ENCODE peak calls at places on chromosomes 3 and 15, in four cellular contexts. B, R, U and G are unnamed samples.

GRCh38 chr3:153305189-153305588 is 143.2 kb downstream of the RAP2B start:
- DNase-seq in U (no peak), B (no peak), R (no peak), G (no peak)

GRCh38 chr15:68431792-68432401 is at the start of gene ITGA11:
- DNase-seq in R (peak), B (peak), U (peak), G (peak)

GRCh38 chr3:87982421-87982820 is 76.4 kb downstream of the CGGBP1 start:
- DNase-seq in U (no peak), R (no peak), B (no peak), G (no peak)

GRCh38 chr3:128155614-128156360 is 2.5 kb downstream of the EEFSEC start:
- DNase-seq in R (no peak), U (no peak), B (no peak), G (peak)

GRCh38 chr3:5302661-5303060 is 115.2 kb downstream of the EDEM1 start:
- DNase-seq in B (no peak), R (no peak), U (no peak), G (no peak)

GRCh38 chr3:47578119-47578630 is 490 bp downstream of the CSPG5 start:
- DNase-seq in B (peak), U (no peak), R (peak), G (peak)

GRCh38 chr3:76122007-76122406 is 336.7 kb upstream of the ZNF717 start:
- DNase-seq in R (no peak), B (no peak), U (no peak), G (no peak)

GRCh38 chr3:24616138-24616829 is 121.6 kb upstream of the THRB start:
- DNase-seq in B (no peak), R (no peak), U (no peak), G (no peak)

GRCh38 chr15:40618023-40618422 is 24.0 kb downstream of the KNL1 start:
- DNase-seq in B (no peak), U (no peak), R (no peak), G (no peak)

GRCh38 chr15:75739791-75740190 is 27.1 kb upstream of the CSPG4 start:
- DNase-seq in U (no peak), R (no peak), B (no peak), G (no peak)

GRCh38 chr3:45870099-45870498 is 16.2 kb upstream of the CCR9 start:
- DNase-seq in B (no peak), R (peak), U (no peak), G (no peak)

GRCh38 chr15:48806151-48806550 is 4.7 kb downstream of the CEP152 start:
- DNase-seq in R (no peak), U (no peak), B (no peak), G (no peak)

GRCh38 chr3:12313519-12313918 is 24.6 kb downstream of the PPARG start:
- DNase-seq in R (no peak), B (no peak), U (no peak), G (no peak)

GRCh38 chr15:26087395-26087794 is 224.3 kb upstream of the ATP10A start:
- DNase-seq in R (no peak), U (no peak), B (no peak), G (no peak)

GRCh38 chr15:79315623-79316328 is 4.9 kb downstream of the TMED3 start:
- DNase-seq in R (no peak), B (peak), U (no peak), G (no peak)

GRCh38 chr3:16247282-16248058 is 17.3 kb downstream of the DPH3 start:
- DNase-seq in U (peak), R (peak), B (peak), G (peak)

GRCh38 chr3:148879256-148879655 is 14.2 kb downstream of the CPA3 start:
- DNase-seq in U (no peak), R (no peak), B (no peak), G (no peak)

GRCh38 chr3:173733029-173733652 is 335.6 kb downstream of the NLGN1 start:
- DNase-seq in R (peak), U (peak), B (no peak), G (no peak)

GRCh38 chr3:160006282-160007163 is 17.9 kb downstream of the IL12A start:
- DNase-seq in U (peak), B (no peak), R (peak), G (no peak)

GRCh38 chr15:24956131-24956838 is 1.5 kb downstream of the SNRPN start:
- DNase-seq in U (peak), R (peak), B (peak), G (peak)

GRCh38 chr3:71310595-71311319 is 272.8 kb downstream of the FOXP1 start:
- DNase-seq in B (peak), R (no peak), U (peak), G (peak)

GRCh38 chr15:81225161-81225671 is 28.5 kb downstream of the IL16 start:
- DNase-seq in U (no peak), B (peak), R (no peak), G (peak)

GRCh38 chr3:184176377-184177330 is 2.0 kb downstream of the AP2M1 start:
- DNase-seq in U (peak), R (no peak), B (peak), G (peak)

GRCh38 chr15:68278345-68279217 is 1.0 kb downstream of the FEM1B start:
- DNase-seq in U (peak), R (peak), B (no peak), G (no peak)

GRCh38 chr3:150107429-150108175 is 136.9 kb upstream of the PFN2 start:
- DNase-seq in B (no peak), R (no peak), U (no peak), G (no peak)

GRCh38 chr15:35496585-35496984 is 49.4 kb downstream of the DPH6 start:
- DNase-seq in R (peak), U (no peak), B (no peak), G (no peak)

GRCh38 chr3:89948008-89948407 is 840.6 kb downstream of the EPHA3 start:
- DNase-seq in B (no peak), U (no peak), R (no peak), G (peak)

GRCh38 chr3:192869131-192870027 is 48.3 kb downstream of the MB21D2 start:
- DNase-seq in U (no peak), R (no peak), B (peak), G (peak)

GRCh38 chr3:195999896-196000295 is 82.0 kb downstream of the TFRC start:
- DNase-seq in R (no peak), B (no peak), U (no peak), G (no peak)

GRCh38 chr3:115885621-115886020 is 262.3 kb downstream of the GAP43 start:
- DNase-seq in B (no peak), U (no peak), R (no peak), G (no peak)

GRCh38 chr15:56754993-56755392 is 21.7 kb upstream of the ZNF280D start:
- DNase-seq in R (no peak), B (no peak), U (no peak), G (no peak)

GRCh38 chr3:81602781-81603180 is 158.7 kb downstream of the GBE1 start:
- DNase-seq in R (no peak), B (no peak), U (no peak), G (no peak)

GRCh38 chr15:39171944-39172368 is 408.9 kb upstream of the THBS1 start:
- DNase-seq in U (peak), B (peak), R (peak), G (no peak)

GRCh38 chr15:88533376-88533775 is 13.1 kb downstream of the DET1 start:
- DNase-seq in B (no peak), U (no peak), R (no peak), G (no peak)

GRCh38 chr3:161851941-161852566 is 355.4 kb downstream of the OTOL1 start:
- DNase-seq in U (peak), B (no peak), R (peak), G (peak)

GRCh38 chr3:46929324-46929723 is 47.2 kb downstream of the CCDC12 start:
- DNase-seq in U (no peak), B (peak), R (no peak), G (peak)

DNA sequence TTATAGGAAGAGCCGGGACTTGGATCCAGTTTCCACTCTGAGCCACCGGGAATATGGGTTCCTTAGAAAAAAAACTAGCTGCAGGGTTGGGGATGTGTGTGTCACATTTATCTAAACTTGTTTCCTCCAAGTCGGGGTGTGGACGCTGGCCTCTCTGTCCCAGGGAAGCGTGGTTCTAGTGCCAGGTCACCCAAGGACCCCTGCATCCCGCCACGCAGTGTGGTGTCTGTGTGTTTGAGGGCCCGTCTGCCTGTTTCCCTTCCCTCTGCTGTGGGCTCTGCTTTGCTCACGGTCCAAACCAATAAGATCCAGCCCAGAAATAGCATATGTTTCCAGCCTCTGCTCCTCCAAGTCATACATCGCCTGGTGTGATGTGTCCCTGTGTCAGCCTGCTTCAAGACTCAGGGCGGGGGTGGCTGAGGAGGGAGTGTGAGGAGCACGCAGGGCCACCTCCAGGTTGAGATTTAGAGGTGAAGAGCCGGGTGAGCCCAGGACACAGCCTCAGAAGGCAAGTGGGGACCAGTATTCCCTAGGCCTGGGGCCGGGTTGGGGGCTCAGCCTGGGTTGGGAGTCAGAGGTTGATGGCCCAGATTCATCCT is 21.9 kb upstream of the RPL29 start:
- DNase-seq in B (no peak), R (no peak), U (no peak), G (no peak)
- H3K4me3 ChIP-seq in B (no peak), R (no peak), U (no peak), G (no peak)

GRCh38 chr3:101677436-101678286 is 729 bp upstream of the ZBTB11 start:
- DNase-seq in B (no peak), U (no peak), R (no peak), G (no peak)

GRCh38 chr3:101675709-101676218 is 1.2 kb downstream of the ZBTB11 start:
- DNase-seq in B (no peak), U (no peak), R (no peak), G (peak)

GRCh38 chr3:101674518-101674917 is 2.4 kb downstream of the ZBTB11 start:
- DNase-seq in R (no peak), U (no peak), B (no peak), G (no peak)

GRCh38 chr3:101676765-101677435 is at the start of gene ZBTB11:
- DNase-seq in U (peak), B (peak), R (peak), G (peak)

DNA sequence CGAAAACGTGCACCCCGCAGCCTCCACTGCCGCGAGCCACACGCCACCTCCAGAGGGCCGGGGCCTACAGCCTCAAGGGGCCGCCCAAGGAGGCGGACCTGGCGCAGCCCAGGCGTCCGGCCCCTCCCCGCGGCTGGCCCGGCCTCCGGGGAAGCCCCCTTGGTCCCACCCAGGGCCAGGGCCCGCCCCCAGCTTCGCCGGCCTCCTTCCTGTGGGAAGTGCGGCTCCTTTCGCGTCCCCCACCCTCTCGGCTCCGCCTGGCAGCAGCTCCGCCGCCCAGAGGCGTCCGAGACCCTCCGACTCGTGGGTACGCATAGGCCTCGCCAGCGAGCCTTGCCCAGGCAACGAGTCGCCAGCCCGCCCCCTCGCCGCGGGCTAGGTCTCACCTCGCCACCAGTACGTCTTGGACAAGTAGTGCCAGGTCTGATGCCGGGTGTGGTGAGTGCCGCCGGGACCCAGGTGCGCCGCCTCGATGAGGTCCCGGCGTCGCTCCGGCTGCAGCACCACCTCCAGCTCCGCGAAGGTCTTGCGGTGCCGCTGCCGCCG is 640 bp downstream of the ZBTB11 start:
- DNase-seq in B (peak), U (peak), R (peak), G (peak)
- TF ChIP-seq CTCF in B (peak), U (no peak), R (no peak), G (no peak)

GRCh38 chr15:89825264-89825940 is 10.8 kb upstream of the ANPEP start:
- DNase-seq in R (no peak), U (no peak), B (no peak), G (no peak)

GRCh38 chr15:89823836-89824606 is 9.4 kb upstream of the ANPEP start:
- DNase-seq in B (no peak), U (no peak), R (no peak), G (no peak)

GRCh38 chr15:89822611-89822950 is 7.9 kb upstream of the ANPEP start:
- DNase-seq in R (no peak), B (no peak), U (no peak), G (no peak)

GRCh38 chr15:89822951-89823701 is 8.5 kb upstream of the ANPEP start:
- DNase-seq in R (no peak), B (no peak), U (no peak), G (no peak)

DNA sequence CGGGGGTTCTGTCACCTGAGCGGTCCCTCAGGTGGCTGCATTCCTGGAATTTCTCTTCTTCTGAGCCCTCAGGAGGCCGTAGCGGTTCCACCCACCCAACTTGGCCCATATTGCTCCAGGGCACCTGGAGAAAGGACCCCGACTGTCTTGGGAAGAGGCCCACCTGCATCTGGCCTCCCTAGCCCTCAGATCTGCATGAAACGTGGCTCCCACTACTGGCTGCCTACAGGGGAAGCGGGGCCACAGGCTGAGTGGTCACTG is 9.9 kb upstream of the ANPEP start:
- DNase-seq in U (no peak), B (no peak), R (no peak), G (no peak)
- H3K4me3 ChIP-seq in U (no peak), B (no peak), R (no peak), G (no peak)

DNA sequence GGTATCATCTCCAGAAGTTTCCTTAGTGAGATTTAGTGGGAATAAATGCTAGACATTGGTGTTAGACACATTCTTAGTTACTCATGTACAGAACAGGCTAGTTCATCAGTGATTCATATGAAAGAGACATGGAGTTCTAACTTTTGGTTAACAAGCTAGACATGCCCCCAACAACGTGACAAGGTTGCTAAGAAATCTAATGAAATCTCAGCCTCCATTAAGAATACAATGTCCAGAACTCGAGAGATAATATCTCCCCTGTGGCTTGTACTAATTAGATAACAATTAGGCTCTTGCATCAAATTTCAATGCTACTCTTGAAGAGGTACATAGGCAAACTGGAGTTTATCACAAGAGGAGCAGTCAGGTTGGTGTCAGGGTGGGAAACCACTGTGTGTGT is 16.7 kb upstream of the ALCAM start:
- DNase-seq in B (no peak), R (no peak), U (no peak), G (no peak)
- TF ChIP-seq CTCF in B (no peak), R (no peak), U (no peak), G (no peak)

GRCh38 chr15:89893696-89894450 is at the start of gene AP3S2:
- DNase-seq in U (peak), B (peak), R (peak), G (peak)

GRCh38 chr15:89898628-89899302 is 5.0 kb upstream of the AP3S2 start:
- DNase-seq in B (no peak), R (peak), U (peak), G (no peak)

GRCh38 chr15:89898146-89898545 is 4.4 kb upstream of the AP3S2 start:
- DNase-seq in U (no peak), B (no peak), R (no peak), G (no peak)

GRCh38 chr15:89888214-89888804 is 5.5 kb downstream of the AP3S2 start:
- DNase-seq in R (peak), B (no peak), U (peak), G (no peak)

GRCh38 chr15:89893027-89893426 is 767 bp downstream of the AP3S2 start:
- DNase-seq in R (no peak), U (no peak), B (no peak), G (no peak)
- H3K4me3 ChIP-seq in R (peak), U (peak), B (peak), G (peak)

GRCh38 chr3:73432723-73433032 is 192.1 kb downstream of the PDZRN3 start:
- DNase-seq in U (no peak), R (no peak), B (no peak), G (no peak)
- TF ChIP-seq CTCF in U (no peak), R (no peak), B (no peak), G (no peak)

GRCh38 chr3:39281533-39281932 is 1.7 kb upstream of the CX3CR1 start:
- DNase-seq in R (no peak), U (no peak), B (no peak), G (no peak)
- H3K4me3 ChIP-seq in R (no peak), U (no peak), B (no peak), G (no peak)

GRCh38 chr15:31141792-31142191 is 40.3 kb upstream of the TRPM1 start:
- DNase-seq in B (no peak), R (no peak), U (no peak), G (no peak)

GRCh38 chr15:31147456-31147855 is 45.9 kb upstream of the TRPM1 start:
- DNase-seq in U (no peak), R (no peak), B (no peak), G (no peak)

GRCh38 chr15:31148622-31149505 is 47.3 kb upstream of the TRPM1 start:
- DNase-seq in R (no peak), U (no peak), B (no peak), G (no peak)

GRCh38 chr15:31147943-31148621 is 46.6 kb upstream of the TRPM1 start:
- DNase-seq in B (no peak), R (no peak), U (no peak), G (no peak)

GRCh38 chr15:31145271-31145911 is 43.9 kb upstream of the TRPM1 start:
- DNase-seq in R (no peak), B (no peak), U (peak), G (no peak)
- TF ChIP-seq CTCF in R (peak), B (no peak), U (no peak), G (no peak)

GRCh38 chr3:126679318-126679751 is 24.4 kb upstream of the TXNRD3 start:
- DNase-seq in U (peak), R (peak), B (peak), G (peak)
- H3K4me3 ChIP-seq in U (no peak), R (peak), B (no peak), G (no peak)

GRCh38 chr15:50318697-50319096 is 36.3 kb downstream of the GABPB1 start:
- DNase-seq in B (no peak), R (no peak), U (no peak), G (no peak)

GRCh38 chr15:50312636-50313035 is 42.4 kb downstream of the GABPB1 start:
- DNase-seq in B (no peak), R (no peak), U (no peak), G (no peak)

GRCh38 chr15:50321680-50322079 is 33.3 kb downstream of the GABPB1 start:
- DNase-seq in U (no peak), R (no peak), B (no peak), G (no peak)

GRCh38 chr15:50320504-50320903 is 34.5 kb downstream of the GABPB1 start:
- DNase-seq in B (no peak), U (no peak), R (no peak), G (no peak)

DNA sequence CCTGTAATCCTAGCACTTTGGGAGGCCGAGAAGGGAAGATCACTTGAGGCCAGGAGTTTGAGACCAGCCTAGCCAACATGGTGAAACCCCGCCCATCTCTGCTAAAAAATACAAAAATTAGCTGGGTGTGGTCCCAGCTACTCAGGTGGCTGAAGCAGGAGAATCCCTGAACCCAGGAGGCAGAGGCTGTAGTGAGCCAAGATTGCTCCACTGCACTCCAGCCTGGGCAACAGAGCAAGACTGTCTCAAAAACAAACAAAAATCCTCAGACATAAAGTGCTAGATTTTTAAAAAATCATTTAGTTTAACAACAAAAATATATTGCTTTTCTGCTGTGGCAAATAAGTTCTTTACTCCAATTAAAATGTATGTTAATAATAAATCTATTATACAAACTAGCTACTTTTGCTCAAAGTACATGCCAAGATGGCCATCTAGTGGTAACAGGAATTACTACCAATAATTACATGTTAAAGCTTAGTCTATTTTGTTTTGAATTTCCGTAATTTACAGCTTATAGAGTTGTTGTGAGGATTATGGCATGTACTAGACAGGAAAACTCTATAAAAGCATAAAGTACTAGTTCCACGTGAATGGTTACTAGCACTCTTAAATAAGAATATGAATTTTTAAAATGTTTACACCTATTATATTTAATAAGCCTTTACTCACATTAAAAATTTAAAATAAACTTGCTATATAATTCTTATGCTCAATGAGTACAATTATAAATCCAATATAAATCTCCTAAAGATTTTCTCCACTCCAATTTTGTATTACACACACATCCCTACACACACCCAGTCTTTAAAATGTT is 39.0 kb downstream of the GABPB1 start:
- DNase-seq in U (peak), R (peak), B (no peak), G (no peak)
- TF ChIP-seq CTCF in U (peak), R (peak), B (peak), G (peak)